ENCODE peak calls at places on chromosomes 13 and 19, in five cellular contexts. E, V, A, T and W are unnamed samples.
A peak's percentile ranks its signal among the peaks of the same experiment; 100 is the strongest.

GRCh38 chr19:1618157-1619093 is 13.2 kb upstream of the UQCR11 start:
- DNase-seq in E (peak; percentile 39), V (no peak), A (peak; percentile 29), T (no peak), W (peak; percentile 73)

GRCh38 chr19:12703056-12703455 is 6.6 kb upstream of the FBXW9 start:
- DNase-seq in E (peak; percentile 93), V (no peak), A (no peak), T (no peak), W (peak; percentile 82)

GRCh38 chr13:49308104-49308875 is 60.6 kb downstream of the CDADC1 start:
- DNase-seq in E (no peak), V (no peak), A (no peak), T (no peak), W (no peak)

GRCh38 chr13:76025392-76025791 is 389.3 kb downstream of the LMO7 start:
- DNase-seq in E (no peak), V (no peak), A (no peak), T (no peak), W (no peak)

GRCh38 chr19:18502633-18503294 is 19.1 kb downstream of the ELL start:
- DNase-seq in E (no peak), V (no peak), A (no peak), T (no peak), W (no peak)

GRCh38 chr19:43407416-43408005 is 7.2 kb upstream of the TEX101 start:
- DNase-seq in E (no peak), V (no peak), A (no peak), T (no peak), W (peak; percentile 60)

GRCh38 chr19:7928741-7929701 is 3.1 kb upstream of the CTXN1 start:
- DNase-seq in E (no peak), V (peak; percentile 43), A (peak; percentile 79), T (no peak), W (no peak)

GRCh38 chr13:21013682-21014038 is 47.7 kb downstream of the LATS2 start:
- DNase-seq in E (no peak), V (no peak), A (no peak), T (no peak), W (no peak)

GRCh38 chr19:18941628-18942354 is 774 bp upstream of the HOMER3 start:
- DNase-seq in E (no peak), V (no peak), A (no peak), T (no peak), W (peak; percentile 59)

GRCh38 chr19:41930926-41931592 is 2.8 kb upstream of the ERFL start:
- DNase-seq in E (peak; percentile 71), V (no peak), A (no peak), T (no peak), W (peak; percentile 58)

GRCh38 chr19:28731577-28731976 is 481.4 kb downstream of the UQCRFS1 start:
- DNase-seq in E (no peak), V (no peak), A (no peak), T (no peak), W (no peak)

GRCh38 chr13:75356426-75356825 is 125.5 kb downstream of the TBC1D4 start:
- DNase-seq in E (no peak), V (no peak), A (no peak), T (no peak), W (no peak)

GRCh38 chr19:531753-532571 is at the start of gene CDC34:
- DNase-seq in E (no peak), V (no peak), A (no peak), T (no peak), W (no peak)

GRCh38 chr13:25117312-25117711 is 21.4 kb downstream of the PABPC3 start:
- DNase-seq in E (no peak), V (no peak), A (no peak), T (no peak), W (no peak)

GRCh38 chr19:45782820-45783785 is 813 bp upstream of the DMPK start:
- DNase-seq in E (no peak), V (no peak), A (no peak), T (no peak), W (no peak)

GRCh38 chr13:99605417-99606321 is 104.4 kb downstream of the TM9SF2 start:
- DNase-seq in E (no peak), V (no peak), A (peak; percentile 46), T (peak; percentile 75), W (peak; percentile 73)

GRCh38 chr19:33234736-33235135 is 9.1 kb upstream of the SLC7A10 start:
- DNase-seq in E (no peak), V (no peak), A (no peak), T (no peak), W (no peak)

GRCh38 chr19:41703602-41704293 is 4.7 kb upstream of the CEACAM5 start:
- DNase-seq in E (no peak), V (no peak), A (no peak), T (no peak), W (no peak)

GRCh38 chr19:11375143-11375948 is 880 bp downstream of the SWSAP1 start:
- DNase-seq in E (no peak), V (peak; percentile 40), A (peak; percentile 66), T (peak; percentile 62), W (peak; percentile 68)

GRCh38 chr13:36814465-36814864 is 4.6 kb upstream of the RFXAP start:
- DNase-seq in E (no peak), V (no peak), A (no peak), T (no peak), W (no peak)

GRCh38 chr13:35554972-35555623 is 78.6 kb upstream of the MAB21L1 start:
- DNase-seq in E (no peak), V (no peak), A (no peak), T (no peak), W (no peak)

GRCh38 chr13:46334008-46334407 is 53.0 kb downstream of the RUBCNL start:
- DNase-seq in E (no peak), V (no peak), A (no peak), T (no peak), W (no peak)

GRCh38 chr13:23723463-23723862 is 153.3 kb downstream of the TNFRSF19 start:
- DNase-seq in E (no peak), V (no peak), A (no peak), T (no peak), W (no peak)

GRCh38 chr13:33116321-33117010 is 100.2 kb downstream of the KL start:
- DNase-seq in E (no peak), V (no peak), A (no peak), T (no peak), W (no peak)

GRCh38 chr19:41373993-41374392 is 2.3 kb upstream of the TMEM91 start:
- DNase-seq in E (no peak), V (no peak), A (no peak), T (no peak), W (no peak)

GRCh38 chr19:11175920-11176319 is 20.3 kb upstream of the SPC24 start:
- DNase-seq in E (no peak), V (no peak), A (no peak), T (no peak), W (no peak)

GRCh38 chr19:12055784-12056183 is 3.0 kb upstream of the ZNF878 start:
- DNase-seq in E (no peak), V (no peak), A (no peak), T (no peak), W (no peak)

GRCh38 chr19:44582581-44583265 is 30.6 kb upstream of the IGSF23 start:
- DNase-seq in E (peak; percentile 37), V (no peak), A (peak; percentile 35), T (no peak), W (peak; percentile 91)

GRCh38 chr13:84910423-84910822 is 888.8 kb downstream of the SLITRK6 start:
- DNase-seq in E (no peak), V (no peak), A (no peak), T (no peak), W (no peak)

GRCh38 chr13:26735677-26736076 is 24.9 kb downstream of the GPR12 start:
- DNase-seq in E (no peak), V (no peak), A (no peak), T (no peak), W (no peak)

GRCh38 chr13:93496985-93497673 is 270.5 kb downstream of the GPC6 start:
- DNase-seq in E (no peak), V (no peak), A (no peak), T (no peak), W (no peak)

GRCh38 chr19:16421982-16422381 is 49.8 kb downstream of the EPS15L1 start:
- DNase-seq in E (no peak), V (no peak), A (no peak), T (no peak), W (no peak)

GRCh38 chr19:49653466-49653806 is 11.4 kb downstream of the SCAF1 start:
- DNase-seq in E (no peak), V (no peak), A (no peak), T (no peak), W (no peak)

GRCh38 chr13:112055417-112056206 is 11.3 kb upstream of the SOX1 start:
- DNase-seq in E (no peak), V (no peak), A (no peak), T (no peak), W (no peak)

GRCh38 chr13:30045916-30046704 is 195.7 kb upstream of the UBL3 start:
- DNase-seq in E (no peak), V (no peak), A (no peak), T (no peak), W (no peak)

GRCh38 chr19:17734146-17734545 is 14.9 kb downstream of the MAP1S start:
- DNase-seq in E (no peak), V (no peak), A (no peak), T (no peak), W (no peak)

GRCh38 chr19:18603255-18603957 is 3.2 kb downstream of the CRLF1 start:
- DNase-seq in E (no peak), V (no peak), A (peak; percentile 36), T (no peak), W (no peak)

GRCh38 chr13:63455938-63456337 is 2040.3 kb upstream of the PCDH20 start:
- DNase-seq in E (peak; percentile 1), V (no peak), A (no peak), T (no peak), W (no peak)

GRCh38 chr19:4976412-4977298 is 7.7 kb downstream of the KDM4B start:
- DNase-seq in E (no peak), V (no peak), A (peak; percentile 82), T (no peak), W (no peak)